ENCODE peak calls at places on chromosomes 13 and 19, in eight cellular contexts. A is fibroblast of lung, C is heart right ventricle, Y is AG09309, F is spleen, R is astrocyte of the spinal cord, O is tibial artery, I is heart left ventricle. L is an unnamed sample.
A peak's percentile ranks its signal among the peaks of the same experiment; 100 is the strongest.

GRCh38 chr13:113052971-113053370 is 52.6 kb upstream of the F7 start:
- DNase-seq in F (peak; percentile 76), I (no peak), Y (no peak), O (no peak), A (no peak), C (peak; percentile 16), R (no peak), L (no peak)

GRCh38 chr19:38388310-38389100 is at the start of gene SPRED3:
- DNase-seq in C (peak; percentile 23), O (peak; percentile 76), R (no peak), F (no peak), Y (no peak), I (no peak), A (peak; percentile 70), L (no peak)

GRCh38 chr19:3643592-3644313 is 17.2 kb upstream of the CACTIN start:
- DNase-seq in C (no peak), Y (no peak), R (no peak), A (no peak), I (no peak), O (no peak), F (no peak), L (no peak)

GRCh38 chr13:39602277-39602613 is 748 bp downstream of the LHFPL6 start:
- DNase-seq in I (no peak), F (no peak), R (no peak), A (no peak), C (no peak), O (no peak), Y (no peak), L (no peak)

GRCh38 chr13:20340759-20341161 is 108.6 kb upstream of the GJB6 start:
- DNase-seq in I (no peak), A (peak; percentile 13), C (no peak), Y (peak; percentile 3), F (no peak), R (no peak), O (no peak), L (no peak)

GRCh38 chr13:31424130-31424729 is 224.5 kb downstream of the B3GLCT start:
- DNase-seq in A (peak; percentile 78), F (peak; percentile 85), O (peak; percentile 86), I (peak; percentile 64), R (peak; percentile 84), Y (peak; percentile 51), C (peak; percentile 64), L (peak; percentile 51)

GRCh38 chr13:62432906-62433305 is 1017.3 kb upstream of the PCDH20 start:
- DNase-seq in I (no peak), Y (no peak), A (no peak), F (no peak), O (no peak), R (no peak), C (no peak), L (no peak)

GRCh38 chr19:40433391-40434216 is 7.8 kb upstream of the SERTAD1 start:
- DNase-seq in I (peak; percentile 95), A (peak; percentile 91), Y (peak; percentile 66), F (peak; percentile 96), O (peak; percentile 96), C (peak; percentile 91), R (peak; percentile 92), L (peak; percentile 85)

GRCh38 chr13:50691682-50692263 is 151.7 kb downstream of the DLEU7 start:
- DNase-seq in I (no peak), F (no peak), C (no peak), A (no peak), Y (no peak), R (no peak), O (no peak), L (no peak)

GRCh38 chr19:57465680-57466381 is 8.9 kb upstream of the VN1R1 start:
- DNase-seq in R (no peak), O (no peak), F (no peak), C (no peak), I (no peak), Y (no peak), A (peak; percentile 33), L (no peak)

GRCh38 chr13:30429721-30430694 is 7.7 kb downstream of the UBE2L5 start:
- DNase-seq in Y (peak; percentile 80), F (no peak), R (peak; percentile 92), I (no peak), O (no peak), A (peak; percentile 86), C (no peak), L (no peak)

GRCh38 chr13:30713133-30713532 is 22.2 kb upstream of the ALOX5AP start:
- DNase-seq in C (no peak), Y (no peak), I (no peak), A (no peak), O (no peak), R (no peak), F (peak; percentile 84), L (no peak)

GRCh38 chr13:86409466-86410241 is 610.4 kb upstream of the SLITRK6 start:
- DNase-seq in C (no peak), Y (no peak), I (no peak), F (peak; percentile 59), A (no peak), O (no peak), R (no peak), L (no peak)

GRCh38 chr19:38792250-38793111 is 3.5 kb downstream of the LGALS7B start:
- DNase-seq in C (peak; percentile 67), O (no peak), I (no peak), A (peak; percentile 14), F (peak; percentile 92), R (peak; percentile 7), Y (no peak), L (no peak)

GRCh38 chr13:60047943-60048342 is 115.8 kb downstream of the DIAPH3 start:
- DNase-seq in Y (no peak), R (peak; percentile 20), I (no peak), C (no peak), A (peak; percentile 9), O (no peak), F (no peak), L (no peak)

GRCh38 chr13:26476111-26476743 is 81.3 kb upstream of the WASF3 start:
- DNase-seq in Y (no peak), I (peak; percentile 39), F (no peak), A (peak; percentile 14), R (peak; percentile 35), C (no peak), O (no peak), L (no peak)

DNA sequence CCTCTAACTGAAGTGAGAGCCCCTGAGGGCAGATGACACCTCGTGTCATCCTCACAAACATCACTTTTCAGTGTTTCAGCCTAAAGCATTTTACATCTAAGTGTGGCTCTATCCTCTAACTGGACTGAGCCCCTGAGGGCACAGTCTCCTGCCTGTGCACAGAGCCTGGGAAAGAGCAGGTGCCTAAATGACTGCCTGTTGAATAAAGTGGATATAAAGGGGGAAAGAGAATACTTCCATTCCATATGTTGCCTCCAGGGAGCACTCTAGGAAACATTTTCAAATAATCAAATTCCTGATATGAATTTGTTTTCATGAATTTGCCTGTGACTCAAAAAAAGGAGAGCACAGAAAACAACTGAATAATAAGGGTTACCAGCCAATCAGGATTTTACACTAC is 32.2 kb downstream of the CNMD start:
- DNase-seq in I (no peak), C (no peak), A (no peak), R (no peak), F (no peak), O (no peak), Y (no peak), L (no peak)
- TF ChIP-seq CTCF in I (no peak), C (no peak), A (no peak), R (no peak), F (no peak), O (no peak), Y (no peak), L (no peak)

GRCh38 chr13:52084971-52085370 is 43.9 kb downstream of the NEK5 start:
- DNase-seq in I (no peak), O (no peak), R (no peak), F (no peak), A (no peak), C (no peak), Y (no peak), L (no peak)

DNA sequence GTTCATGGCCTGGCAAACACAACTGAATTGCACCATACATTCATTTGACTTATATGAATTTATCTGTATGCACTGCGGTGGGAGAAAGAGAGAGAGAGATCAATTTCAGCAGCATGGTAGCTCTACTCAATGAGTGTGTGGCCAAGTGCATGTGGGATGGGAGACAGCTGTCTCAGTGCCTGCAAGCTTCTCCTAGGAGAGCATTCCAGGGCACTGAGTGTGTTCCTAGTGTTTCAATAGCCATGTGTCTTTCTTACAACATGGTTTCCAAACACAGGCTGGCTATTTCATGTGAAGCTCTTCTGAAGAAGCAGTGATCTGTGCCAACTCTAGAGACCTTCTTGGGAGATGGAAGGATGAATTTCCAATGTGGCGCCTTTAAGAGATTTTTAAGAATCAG is 43.5 kb downstream of the NEK5 start:
- DNase-seq in A (peak; percentile 92), R (peak; percentile 23), C (no peak), I (no peak), F (no peak), Y (peak; percentile 59), O (no peak), L (no peak)
- TF ChIP-seq CTCF in A (no peak), R (no peak), C (no peak), I (no peak), F (no peak), Y (no peak), O (no peak), L (no peak)

GRCh38 chr13:44223785-44224432 is 149.7 kb upstream of the SERP2 start:
- DNase-seq in I (no peak), R (no peak), Y (no peak), F (no peak), C (no peak), A (no peak), O (no peak), L (no peak)

GRCh38 chr13:44224433-44225149 is 149.0 kb upstream of the SERP2 start:
- DNase-seq in O (peak; percentile 85), R (no peak), A (peak; percentile 83), I (peak; percentile 18), C (no peak), F (no peak), Y (no peak), L (no peak)

GRCh38 chr13:44219808-44220544 is 153.6 kb upstream of the SERP2 start:
- DNase-seq in R (peak; percentile 72), O (no peak), C (no peak), I (no peak), A (peak; percentile 68), Y (peak; percentile 41), F (no peak), L (no peak)

GRCh38 chr13:44220948-44221347 is 152.7 kb upstream of the SERP2 start:
- DNase-seq in A (no peak), I (no peak), F (no peak), C (no peak), O (no peak), R (no peak), Y (no peak), L (no peak)

GRCh38 chr13:44221657-44222056 is 152.0 kb upstream of the SERP2 start:
- DNase-seq in Y (no peak), C (no peak), I (no peak), F (no peak), O (no peak), A (no peak), R (no peak), L (no peak)
- TF ChIP-seq CTCF in Y (no peak), C (no peak), I (no peak), F (no peak), O (no peak), A (no peak), R (no peak), L (no peak)

DNA sequence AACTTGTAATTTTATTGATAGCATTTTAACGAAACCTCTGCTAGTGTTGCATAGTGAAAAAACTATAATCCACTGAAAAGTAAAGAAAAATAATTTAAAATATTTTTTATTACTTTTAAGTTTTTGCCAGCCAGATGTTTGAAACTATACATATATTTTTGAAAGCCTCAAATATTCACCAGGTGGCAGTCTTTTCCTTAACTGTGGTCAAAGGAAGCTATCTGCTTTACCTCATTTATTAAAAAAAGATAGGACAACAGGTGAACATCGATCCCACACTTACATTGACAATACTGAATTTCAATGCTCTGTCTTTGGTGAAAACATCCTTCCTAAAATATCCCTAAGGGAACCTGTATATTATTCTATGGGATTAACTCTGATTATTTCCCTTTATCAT is 100.5 kb downstream of the TRPC4 start:
- DNase-seq in A (no peak), R (no peak), F (no peak), I (no peak), Y (no peak), C (no peak), O (no peak), L (no peak)
- TF ChIP-seq CTCF in A (peak; percentile 21), R (peak; percentile 14), F (no peak), I (peak; percentile 18), Y (no peak), C (no peak), O (no peak), L (peak; percentile 7)

L was measured in AG09319.